ENCODE peak calls at places on chromosomes 3 and 15, in eight cellular contexts. X, J, Q, S, R, G, M and E are unnamed samples.

GRCh38 chr15:67834593-67835348 is 5.1 kb downstream of the RNU6-1 start:
- DNase-seq in J (no peak), S (no peak), R (no peak), G (no peak), M (no peak), Q (no peak), X (no peak), E (no peak)

GRCh38 chr3:362939-363338 is 166.4 kb downstream of the CHL1 start:
- DNase-seq in M (no peak), S (no peak), J (no peak), G (no peak), R (no peak), Q (no peak), X (no peak), E (no peak)

GRCh38 chr3:142998439-142998838 is 2.9 kb upstream of the U2SURP start:
- DNase-seq in S (no peak), M (no peak), R (peak; percentile 67), G (no peak), X (no peak), J (no peak), Q (no peak), E (no peak)

GRCh38 chr3:31416980-31417379 is 115.7 kb upstream of the STT3B start:
- DNase-seq in Q (no peak), S (no peak), G (no peak), R (no peak), X (no peak), M (no peak), J (no peak), E (no peak)

GRCh38 chr3:50170689-50171088 is 15.6 kb downstream of the SEMA3F start:
- DNase-seq in X (no peak), R (peak; percentile 43), J (no peak), G (no peak), Q (no peak), M (no peak), S (no peak), E (no peak)

GRCh38 chr3:37620071-37620635 is 241.5 kb upstream of the CTDSPL start:
- DNase-seq in G (no peak), J (no peak), R (no peak), M (no peak), S (no peak), Q (no peak), X (peak; percentile 64), E (no peak)

GRCh38 chr15:85756411-85757072 is 38.2 kb downstream of the KLHL25 start:
- DNase-seq in X (peak; percentile 71), S (no peak), G (no peak), M (no peak), Q (no peak), J (no peak), R (no peak), E (no peak)

GRCh38 chr3:188760408-188760807 is 411.4 kb upstream of the TPRG1 start:
- DNase-seq in M (no peak), G (no peak), Q (no peak), R (no peak), S (no peak), J (no peak), X (no peak), E (no peak)

GRCh38 chr3:125281411-125281810 is 68.9 kb upstream of the SLC12A8 start:
- DNase-seq in G (no peak), R (no peak), M (no peak), S (peak; percentile 18), Q (no peak), J (no peak), X (no peak), E (no peak)

GRCh38 chr3:40615916-40616315 is 91.2 kb downstream of the ZNF621 start:
- DNase-seq in M (no peak), G (no peak), R (no peak), Q (no peak), X (no peak), S (no peak), J (no peak), E (no peak)

GRCh38 chr15:25767356-25768151 is 95.6 kb downstream of the ATP10A start:
- DNase-seq in G (no peak), Q (no peak), M (no peak), S (no peak), R (no peak), X (no peak), J (no peak), E (no peak)

GRCh38 chr15:42203891-42204290 is 4.2 kb downstream of the VPS39 start:
- DNase-seq in X (no peak), G (no peak), R (peak; percentile 41), J (no peak), M (no peak), S (no peak), Q (no peak), E (no peak)

GRCh38 chr15:101029971-101030661 is 111.0 kb downstream of the LRRK1 start:
- DNase-seq in J (no peak), R (no peak), Q (no peak), X (peak; percentile 65), M (peak; percentile 8), S (no peak), G (no peak), E (peak; percentile 47)

GRCh38 chr15:94535298-94536048 is 304.1 kb downstream of the MCTP2 start:
- DNase-seq in J (no peak), Q (peak; percentile 16), X (no peak), G (no peak), S (no peak), M (no peak), R (no peak), E (no peak)

GRCh38 chr3:99817047-99817436 is 620 bp upstream of the CMSS1 start:
- DNase-seq in S (no peak), J (no peak), R (no peak), G (no peak), M (no peak), X (no peak), Q (no peak), E (no peak)

GRCh38 chr3:105584351-105584790 is 217.7 kb downstream of the ALCAM start:
- DNase-seq in R (no peak), M (no peak), G (no peak), S (no peak), Q (no peak), J (no peak), X (no peak), E (no peak)

GRCh38 chr3:45273681-45274515 is 47.8 kb upstream of the TMEM158 start:
- DNase-seq in J (no peak), G (no peak), X (no peak), M (no peak), S (no peak), Q (no peak), R (peak; percentile 8), E (no peak)

GRCh38 chr3:98801042-98801747 is 38.1 kb downstream of the ST3GAL6 start:
- DNase-seq in G (no peak), J (no peak), S (no peak), X (no peak), R (no peak), M (no peak), Q (no peak), E (no peak)

GRCh38 chr3:117865338-117865737 is 1155.8 kb downstream of the TUSC7 start:
- DNase-seq in J (no peak), M (no peak), G (no peak), X (no peak), Q (no peak), R (no peak), S (no peak), E (no peak)

GRCh38 chr3:20185733-20186599 is at the start of gene SGO1:
- DNase-seq in G (peak; percentile 100), J (peak; percentile 97), M (peak; percentile 99), Q (peak; percentile 96), X (peak; percentile 99), S (peak; percentile 96), R (peak; percentile 88), E (peak; percentile 99)

GRCh38 chr3:160003520-160004128 is 15.0 kb downstream of the IL12A start:
- DNase-seq in M (peak; percentile 16), R (no peak), J (peak; percentile 30), X (no peak), Q (peak; percentile 71), S (peak; percentile 82), G (peak; percentile 70), E (no peak)

GRCh38 chr3:177427096-177427495 is 229.8 kb upstream of the TBL1XR1 start:
- DNase-seq in S (no peak), Q (no peak), R (no peak), G (peak; percentile 92), J (no peak), M (no peak), X (no peak), E (no peak)

GRCh38 chr3:102018544-102018943 is 169.2 kb downstream of the NFKBIZ start:
- DNase-seq in S (peak; percentile 22), M (no peak), X (no peak), J (no peak), Q (no peak), G (no peak), R (no peak), E (no peak)

GRCh38 chr3:23776352-23776891 is 29.3 kb upstream of the UBE2E1 start:
- DNase-seq in J (no peak), G (no peak), X (no peak), S (peak; percentile 60), Q (no peak), R (peak; percentile 42), M (no peak), E (no peak)

GRCh38 chr3:184380210-184380626 is 364 bp downstream of the CHRD start:
- DNase-seq in X (no peak), Q (peak; percentile 40), R (no peak), J (no peak), S (peak; percentile 38), M (no peak), G (no peak), E (peak; percentile 83)

GRCh38 chr3:36648241-36649034 is 115.9 kb downstream of the DCLK3 start:
- DNase-seq in G (no peak), R (peak; percentile 93), M (no peak), J (no peak), Q (no peak), X (no peak), S (no peak), E (no peak)

GRCh38 chr15:70309035-70309434 is 211.3 kb upstream of the TLE3 start:
- DNase-seq in J (no peak), R (no peak), Q (no peak), S (no peak), G (no peak), M (no peak), X (no peak), E (no peak)

GRCh38 chr3:32487781-32488526 is 14.7 kb downstream of the CMTM6 start:
- DNase-seq in G (no peak), Q (no peak), M (no peak), S (no peak), J (no peak), R (no peak), X (no peak), E (no peak)

GRCh38 chr3:52093751-52094525 is 37.6 kb upstream of the DUSP7 start:
- DNase-seq in X (no peak), G (no peak), J (no peak), M (no peak), R (no peak), S (no peak), Q (no peak), E (no peak)

GRCh38 chr3:12798559-12799179 is 2.2 kb downstream of the CAND2 start:
- DNase-seq in R (no peak), G (no peak), S (no peak), X (no peak), M (no peak), J (no peak), Q (no peak), E (no peak)

GRCh38 chr15:73714695-73715301 is 30.6 kb downstream of the CD276 start:
- DNase-seq in Q (no peak), J (no peak), M (no peak), X (no peak), R (no peak), S (no peak), G (no peak), E (no peak)